ENCODE peak calls at places on chromosome 12, in six cellular contexts. N, T, A, X, F and B are unnamed samples.

GRCh38 chr12:107654866-107655265 is 30.7 kb upstream of the PWP1 start:
- DNase-seq in N (no peak), T (no peak), A (no peak), X (no peak), F (no peak), B (no peak)

GRCh38 chr12:7113389-7113871 is 4.4 kb upstream of the C1RL start:
- DNase-seq in N (peak; percentile 87), T (peak; percentile 17), A (peak; percentile 52), X (no peak), F (no peak), B (peak; percentile 62)

GRCh38 chr12:15527201-15527782 is 205.0 kb downstream of the PTPRO start:
- DNase-seq in N (peak; percentile 45), T (peak; percentile 69), A (no peak), X (no peak), F (no peak), B (peak; percentile 69)

GRCh38 chr12:6222009-6222702 is 22.0 kb downstream of the CD9 start:
- DNase-seq in N (no peak), T (no peak), A (no peak), X (no peak), F (no peak), B (no peak)

GRCh38 chr12:29743801-29744200 is 39.9 kb downstream of the TMTC1 start:
- DNase-seq in N (peak; percentile 39), T (peak; percentile 79), A (no peak), X (no peak), F (no peak), B (no peak)

GRCh38 chr12:25241171-25242020 is 9.3 kb downstream of the KRAS start:
- DNase-seq in N (no peak), T (no peak), A (no peak), X (no peak), F (no peak), B (no peak)

GRCh38 chr12:19277707-19278106 is 148.2 kb downstream of the PLEKHA5 start:
- DNase-seq in N (no peak), T (no peak), A (no peak), X (no peak), F (no peak), B (no peak)

GRCh38 chr12:89461190-89461589 is 63.4 kb downstream of the GALNT4 start:
- DNase-seq in N (no peak), T (peak; percentile 22), A (no peak), X (no peak), F (no peak), B (peak; percentile 25)

GRCh38 chr12:130474599-130474998 is 136.9 kb downstream of the PIWIL1 start:
- DNase-seq in N (no peak), T (no peak), A (no peak), X (no peak), F (no peak), B (no peak)

DNA sequence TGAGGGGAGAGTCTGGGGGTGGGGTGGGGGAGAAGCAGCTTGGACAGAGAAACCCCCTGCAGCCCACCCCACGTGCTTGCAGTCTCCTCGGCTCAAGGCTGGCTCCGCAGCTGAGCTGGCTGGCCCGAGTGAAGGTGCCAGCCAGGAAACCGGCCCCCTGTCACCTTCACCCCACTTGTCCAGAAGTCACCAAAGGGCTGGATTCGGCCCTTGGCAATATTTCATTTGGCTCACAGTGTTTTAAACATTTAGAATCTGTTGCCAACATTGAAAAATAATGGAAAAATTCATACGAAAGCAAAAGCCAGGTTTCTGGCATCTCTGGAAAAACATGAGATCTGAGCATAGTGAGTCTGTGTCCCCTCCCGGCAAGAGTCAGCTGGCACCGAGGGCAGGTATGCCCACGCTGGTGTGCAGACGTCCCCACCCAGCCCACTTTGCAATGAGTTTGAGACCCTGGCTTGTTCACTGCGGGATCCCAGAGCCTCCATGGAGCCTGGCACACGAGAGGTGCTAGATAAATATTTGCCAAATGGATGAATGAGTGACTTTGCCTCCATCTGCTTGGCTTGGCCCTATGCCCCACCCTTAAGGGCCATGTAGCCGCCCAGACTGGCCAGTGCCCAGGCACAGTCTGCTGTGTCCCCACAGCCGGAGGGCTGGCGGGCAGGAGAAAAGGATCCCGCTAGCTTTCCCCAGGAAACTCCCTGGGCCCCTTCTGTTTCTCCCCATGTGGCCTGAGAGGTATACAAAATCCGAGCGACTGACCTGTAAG is 18.2 kb downstream of the MSI1 start:
- DNase-seq in N (peak; percentile 31), T (no peak), A (no peak), X (peak; percentile 67), F (no peak), B (no peak)
- H3K36me3 ChIP-seq in N (no peaks in the 10 kb centered on the region), T (no peaks in the 10 kb centered on the region), A (no peaks in the 10 kb centered on the region), X (no peaks in the 10 kb centered on the region), F (peaks cover 18% of the 10 kb centered on the region), B (no peaks in the 10 kb centered on the region)

GRCh38 chr12:22160396-22161003 is 114.5 kb downstream of the CMAS start:
- DNase-seq in N (no peak), T (no peak), A (no peak), X (no peak), F (no peak), B (no peak)
- H3K4me3 ChIP-seq in N (no peak overlapping the region), T (no peak overlapping the region), A (no peak overlapping the region), X (no peak overlapping the region), F (no peak overlapping the region), B (no peak overlapping the region)

GRCh38 chr12:50313256-50313931 is 30.1 kb upstream of the LIMA1 start:
- DNase-seq in N (no peak), T (peak; percentile 23), A (no peak), X (no peak), F (no peak), B (no peak)

GRCh38 chr12:50322196-50322595 is 38.9 kb upstream of the LIMA1 start:
- DNase-seq in N (no peak), T (no peak), A (no peak), X (no peak), F (no peak), B (no peak)

GRCh38 chr12:50314629-50315312 is 31.5 kb upstream of the LIMA1 start:
- DNase-seq in N (peak; percentile 89), T (no peak), A (no peak), X (no peak), F (no peak), B (no peak)

GRCh38 chr12:50315803-50316202 is 32.5 kb upstream of the LIMA1 start:
- DNase-seq in N (no peak), T (no peak), A (no peak), X (no peak), F (no peak), B (no peak)

DNA sequence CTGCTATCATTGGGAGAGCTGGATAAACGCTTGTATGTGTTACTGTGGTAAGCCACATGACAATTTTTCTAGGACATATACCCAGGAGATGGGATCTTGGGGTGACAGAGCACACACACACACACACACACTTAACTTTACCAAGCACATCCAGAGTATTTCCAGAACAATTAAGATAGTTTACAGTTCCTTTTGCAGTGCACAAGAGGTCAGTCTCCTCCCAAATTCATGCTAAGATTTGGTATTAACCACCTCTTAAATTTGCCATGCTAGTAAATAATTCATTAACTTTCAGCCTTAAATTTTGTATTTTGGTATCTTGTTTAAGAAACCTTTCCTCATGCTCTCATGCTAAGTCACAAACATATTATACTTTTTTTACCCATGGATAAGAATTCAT is 33.9 kb upstream of the LIMA1 start:
- DNase-seq in N (no peak), T (no peak), A (no peak), X (no peak), F (no peak), B (no peak)
- TF ChIP-seq CTCF in N (peak; percentile 25), T (no peak), A (no peak), X (no peak), F (no peak), B (no peak)

GRCh38 chr12:21647179-21647578 is 10.5 kb downstream of the LDHB start:
- DNase-seq in N (no peak), T (no peak), A (no peak), X (no peak), F (no peak), B (no peak)
- H3K36me3 ChIP-seq in N (peaks cover 82% of the 10 kb centered on the region), T (peaks cover 49% of the 10 kb centered on the region), A (peaks cover 39% of the 10 kb centered on the region), X (peaks cover 15% of the 10 kb centered on the region), F (peaks cover 92% of the 10 kb centered on the region), B (peaks cover 89% of the 10 kb centered on the region)

GRCh38 chr12:123271182-123271491 is 519 bp downstream of the CDK2AP1 start:
- DNase-seq in N (peak; percentile 99), T (peak; percentile 40), A (peak; percentile 82), X (peak; percentile 66), F (no peak), B (peak; percentile 63)
- H3K4me3 ChIP-seq in N (peak overlapping the region; percentile 91), T (no peak overlapping the region), A (peak overlapping the region; percentile 68), X (peak overlapping the region; percentile 73), F (no peak overlapping the region), B (peak overlapping the region; percentile 74)